ENCODE peak calls at places on chromosomes 2 and 18, in eight cellular contexts. Z is neural progenitor cell, P is brain microvascular endothelial cell, U is amniotic stem cell, V is fibroblast of the aortic adventitia, A is GM19239, G is Peyer's patch, L is coronary artery. I is an unnamed sample.

GRCh38 chr2:218030409-218031195 is 27.8 kb upstream of the TNS1 start:
- DNase-seq in G (no peak), P (no peak), V (no peak), Z (no peak), A (no peak), L (peak; percentile 69), U (no peak), I (no peak)

GRCh38 chr2:127569274-127570065 is 34.0 kb downstream of the MYO7B start:
- DNase-seq in L (peak; percentile 75), Z (no peak), G (peak; percentile 44), A (no peak), U (peak; percentile 13), P (peak; percentile 64), V (peak; percentile 91), I (peak; percentile 70)

GRCh38 chr2:176171331-176172006 is 14.4 kb downstream of the HOXD3 start:
- DNase-seq in U (no peak), A (no peak), V (no peak), P (no peak), Z (peak; percentile 67), L (no peak), G (no peak), I (no peak)

GRCh38 chr18:59041819-59042476 is 97.7 kb upstream of the SEC11C start:
- DNase-seq in P (no peak), G (no peak), U (no peak), A (no peak), V (no peak), Z (no peak), L (peak; percentile 72), I (no peak)

GRCh38 chr2:234494361-234495075 is 2.4 kb downstream of the ARL4C start:
- DNase-seq in P (peak; percentile 55), V (peak; percentile 86), G (peak; percentile 56), U (no peak), L (no peak), Z (peak; percentile 84), A (no peak), I (peak; percentile 51)

GRCh38 chr2:3465328-3465727 is 54.0 kb downstream of the ADI1 start:
- DNase-seq in V (no peak), U (no peak), G (no peak), P (no peak), L (no peak), A (no peak), Z (no peak), I (no peak)

GRCh38 chr2:165238295-165238694 is 919 bp upstream of the SCN2A start:
- DNase-seq in V (peak; percentile 56), A (no peak), Z (peak; percentile 60), L (no peak), G (no peak), U (peak; percentile 24), P (no peak), I (no peak)

GRCh38 chr18:44715245-44715644 is 34.6 kb downstream of the SETBP1 start:
- DNase-seq in V (peak; percentile 83), A (no peak), L (no peak), U (peak; percentile 24), Z (peak; percentile 61), G (no peak), P (no peak), I (peak; percentile 9)

GRCh38 chr2:10345126-10345525 is 42.4 kb downstream of the HPCAL1 start:
- DNase-seq in L (no peak), P (no peak), Z (no peak), U (no peak), G (no peak), A (no peak), V (no peak), I (no peak)

GRCh38 chr2:230319211-230319862 is 7.7 kb upstream of the SP140L start:
- DNase-seq in Z (no peak), G (peak; percentile 87), P (no peak), A (peak; percentile 52), V (no peak), L (no peak), U (no peak), I (no peak)

GRCh38 chr2:98743835-98744234 is 12.9 kb upstream of the MGAT4A start:
- DNase-seq in P (no peak), Z (no peak), L (no peak), U (no peak), V (no peak), A (no peak), G (peak; percentile 70), I (no peak)

GRCh38 chr2:30147715-30148611 is 1.2 kb downstream of the YPEL5 start:
- DNase-seq in G (peak; percentile 91), A (peak; percentile 58), V (peak; percentile 45), L (peak; percentile 87), Z (peak; percentile 91), P (peak; percentile 46), U (peak; percentile 49), I (peak; percentile 25)

GRCh38 chr2:86068098-86069047 is 37.3 kb downstream of the POLR1A start:
- DNase-seq in A (peak; percentile 19), G (peak; percentile 76), U (no peak), P (peak; percentile 24), V (no peak), L (no peak), Z (no peak), I (peak; percentile 45)

GRCh38 chr2:203626952-203627681 is 79.3 kb upstream of the CD28 start:
- DNase-seq in U (peak; percentile 75), P (peak; percentile 85), V (peak; percentile 96), A (no peak), Z (no peak), L (no peak), G (no peak), I (no peak)

GRCh38 chr18:12882416-12882815 is 1.6 kb downstream of the PTPN2 start:
- DNase-seq in V (peak; percentile 18), A (no peak), L (no peak), G (no peak), Z (no peak), P (no peak), U (no peak), I (no peak)

GRCh38 chr2:128384956-128385355 is 66.3 kb upstream of the HS6ST1 start:
- DNase-seq in G (no peak), V (no peak), L (no peak), U (no peak), Z (no peak), P (no peak), A (no peak), I (no peak)

GRCh38 chr2:172052000-172052983 is 33.0 kb upstream of the DLX1 start:
- DNase-seq in V (peak; percentile 34), P (no peak), G (no peak), U (no peak), L (no peak), A (no peak), Z (no peak), I (no peak)

GRCh38 chr2:197286805-197287595 is 23.6 kb downstream of the ANKRD44 start:
- DNase-seq in G (peak; percentile 78), L (no peak), Z (no peak), A (no peak), V (peak; percentile 89), P (peak; percentile 91), U (peak; percentile 66), I (peak; percentile 66)

GRCh38 chr2:222862068-222862914 is 1.5 kb downstream of the ACSL3 start:
- DNase-seq in V (peak; percentile 68), P (no peak), U (no peak), L (no peak), Z (peak; percentile 27), A (no peak), G (no peak), I (no peak)

GRCh38 chr2:201964631-201965206 is 68.9 kb upstream of the FZD7 start:
- DNase-seq in P (no peak), Z (no peak), G (no peak), U (no peak), A (no peak), V (no peak), L (no peak), I (no peak)

GRCh38 chr2:74427551-74427950 is 6.0 kb downstream of the WDR54 start:
- DNase-seq in Z (no peak), L (no peak), V (no peak), P (no peak), G (no peak), U (no peak), A (no peak), I (no peak)

GRCh38 chr2:10303634-10304378 is 1.1 kb downstream of the HPCAL1 start:
- DNase-seq in U (peak; percentile 30), G (peak; percentile 70), A (peak; percentile 58), V (peak; percentile 46), P (no peak), L (no peak), Z (peak; percentile 76), I (peak; percentile 53)

GRCh38 chr2:31421634-31422033 is 7.1 kb upstream of the XDH start:
- DNase-seq in U (no peak), A (no peak), Z (no peak), G (no peak), L (no peak), V (no peak), P (no peak), I (no peak)

GRCh38 chr18:8895987-8896619 is 190.7 kb downstream of the MTCL1 start:
- DNase-seq in L (no peak), A (no peak), G (no peak), V (peak; percentile 89), Z (no peak), P (peak; percentile 15), U (no peak), I (peak; percentile 33)

GRCh38 chr2:27545348-27546141 is 37.3 kb upstream of the ZNF512 start:
- DNase-seq in U (no peak), A (no peak), G (no peak), Z (no peak), V (no peak), P (no peak), L (no peak), I (peak; percentile 47)

GRCh38 chr2:69138247-69138754 is 125.3 kb downstream of the ANTXR1 start:
- DNase-seq in P (peak; percentile 81), L (no peak), A (no peak), G (no peak), U (peak; percentile 58), Z (no peak), V (peak; percentile 84), I (peak; percentile 85)

GRCh38 chr2:29611850-29612249 is 309.5 kb downstream of the ALK start:
- DNase-seq in A (no peak), Z (no peak), G (no peak), V (no peak), U (no peak), L (no peak), P (no peak), I (no peak)

GRCh38 chr2:174511580-174512260 is 24.9 kb upstream of the GPR155 start:
- DNase-seq in U (no peak), G (no peak), Z (no peak), P (no peak), V (no peak), A (no peak), L (no peak), I (no peak)

GRCh38 chr2:168731550-168732128 is 70.8 kb upstream of the NOSTRIN start:
- DNase-seq in L (no peak), V (no peak), U (no peak), Z (no peak), P (no peak), G (no peak), A (no peak), I (no peak)

GRCh38 chr2:225010804-225011203 is 31.5 kb downstream of the DOCK10 start:
- DNase-seq in G (no peak), A (no peak), V (peak; percentile 83), P (peak; percentile 83), U (peak; percentile 49), Z (no peak), L (no peak), I (peak; percentile 87)

GRCh38 chr18:41881285-41881684 is 73.7 kb upstream of the PIK3C3 start:
- DNase-seq in L (no peak), Z (no peak), G (no peak), A (no peak), U (no peak), V (peak; percentile 4), P (peak; percentile 59), I (peak; percentile 61)